ENCODE peak calls at places on chromosomes 5 and 9, in six cellular contexts. One of them, this sample, is unnamed.
A peak's percentile ranks its signal among the peaks of the same experiment; 100 is the strongest.

GRCh38 chr5:54895816-54896341 is 89.5 kb downstream of the ESM1 start:
- DNase-seq in caudate nucleus: no peak
- DNase-seq in right atrium auricular region: no peak
- DNase-seq in H54: no peak
- DNase-seq in HS-5: no peak
- DNase-seq in GF-D8: no peak
- DNase-seq in this sample: no peak

GRCh38 chr9:137384116-137384756 is 38.7 kb downstream of the EXD3 start:
- DNase-seq in GF-D8: no peak
- DNase-seq in right atrium auricular region: no peak
- DNase-seq in H54: no peak
- DNase-seq in HS-5: no peak
- DNase-seq in caudate nucleus: no peak
- DNase-seq in this sample: no peak

GRCh38 chr5:14187157-14187556 is 44.0 kb downstream of the TRIO start:
- DNase-seq in H54: no peak
- DNase-seq in HS-5: no peak
- DNase-seq in right atrium auricular region: no peak
- DNase-seq in caudate nucleus: no peak
- DNase-seq in GF-D8: no peak
- DNase-seq in this sample: no peak

GRCh38 chr9:92422611-92423010 is 1.7 kb downstream of the OMD start:
- DNase-seq in HS-5: no peak
- DNase-seq in caudate nucleus: no peak
- DNase-seq in H54: no peak
- DNase-seq in GF-D8: no peak
- DNase-seq in right atrium auricular region: no peak
- DNase-seq in this sample: no peak

GRCh38 chr5:159444441-159445082 is 114.3 kb upstream of the IL12B start:
- DNase-seq in right atrium auricular region: no peak
- DNase-seq in HS-5: no peak
- DNase-seq in H54: no peak
- DNase-seq in GF-D8: peak; percentile 3
- DNase-seq in caudate nucleus: no peak
- DNase-seq in this sample: peak; percentile 79

GRCh38 chr5:98372351-98372750 is 401.1 kb upstream of the RGMB start:
- DNase-seq in caudate nucleus: no peak
- DNase-seq in HS-5: no peak
- DNase-seq in GF-D8: no peak
- DNase-seq in H54: no peak
- DNase-seq in right atrium auricular region: no peak
- DNase-seq in this sample: no peak

GRCh38 chr5:148206620-148207019 is 3.8 kb downstream of the SPINK6 start:
- DNase-seq in caudate nucleus: no peak
- DNase-seq in HS-5: no peak
- DNase-seq in H54: no peak
- DNase-seq in right atrium auricular region: no peak
- DNase-seq in GF-D8: no peak
- DNase-seq in this sample: no peak

GRCh38 chr5:126450895-126451294 is 27.7 kb downstream of the GRAMD2B start:
- DNase-seq in HS-5: no peak
- DNase-seq in caudate nucleus: no peak
- DNase-seq in GF-D8: no peak
- DNase-seq in H54: no peak
- DNase-seq in right atrium auricular region: no peak
- DNase-seq in this sample: no peak

GRCh38 chr5:79850316-79850822 is 140.7 kb downstream of the MTX3 start:
- DNase-seq in GF-D8: no peak
- DNase-seq in right atrium auricular region: no peak
- DNase-seq in caudate nucleus: no peak
- DNase-seq in HS-5: no peak
- DNase-seq in H54: no peak
- DNase-seq in this sample: peak; percentile 18

This sample was measured in SJSA1.